ENCODE peak calls at places on chromosomes 4 and X, in nine cellular contexts. C is effector memory CD4-positive, alpha-beta T cell; A is tibial nerve; R is mucosa of descending colon; F is mesendoderm; N is BJ; D is K562; P is tibial artery; M is lower lobe of right lung. K is an unnamed sample. For H3K36me3, the result is how much of the 10 kb centered on the place peaks cover.

GRCh38 chr4:39102297-39102696 is 40.3 kb downstream of the KLHL5 start:
- DNase-seq in N (no peak), D (no peak), R (no peak), M (no peak), C (no peak), P (no peak), A (no peak), F (no peak), K (no peak)

GRCh38 chrX:9707306-9708015 is 58.2 kb downstream of the GPR143 start:
- DNase-seq in M (no peak), C (no peak), A (no peak), F (no peak), D (no peak), N (no peak), R (no peak), P (no peak), K (no peak)

GRCh38 chr4:153622778-153623240 is 61.3 kb upstream of the TLR2 start:
- DNase-seq in C (no peak), N (no peak), M (no peak), R (no peak), A (no peak), F (no peak), P (no peak), D (no peak), K (no peak)

GRCh38 chrX:134418317-134419113 is 41.5 kb upstream of the HPRT1 start:
- DNase-seq in P (no peak), N (no peak), D (no peak), A (no peak), R (no peak), C (no peak), F (no peak), M (no peak), K (no peak)

GRCh38 chr4:1150875-1151274 is 21.5 kb downstream of the SPON2 start:
- DNase-seq in N (no peak), F (no peak), D (no peak), M (no peak), C (no peak), A (no peak), R (no peak), P (no peak), K (no peak)

GRCh38 chr4:6464842-6465588 is 7.4 kb downstream of the PPP2R2C start:
- DNase-seq in N (no peak), D (peak), P (no peak), C (no peak), F (peak), A (no peak), R (no peak), M (no peak), K (no peak)

GRCh38 chrX:109840585-109840984 is 107.5 kb upstream of the ACSL4 start:
- DNase-seq in M (no peak), F (peak), C (no peak), N (peak), P (peak), D (peak), R (no peak), A (no peak), K (no peak)

GRCh38 chrX:154541896-154542722 is 4.5 kb downstream of the G6PD start:
- DNase-seq in C (no peak), R (peak), P (peak), A (peak), F (peak), D (peak), M (peak), N (peak), K (no peak)

GRCh38 chrX:110420771-110421498 is 62.3 kb downstream of the RTL9 start:
- DNase-seq in M (no peak), N (no peak), P (no peak), R (no peak), A (no peak), F (no peak), D (no peak), C (no peak), K (no peak)

GRCh38 chr4:36758779-36759178 is 477.4 kb downstream of the DTHD1 start:
- DNase-seq in P (no peak), D (no peak), R (no peak), C (no peak), A (no peak), M (no peak), F (peak), N (no peak), K (no peak)

GRCh38 chrX:117987376-117987775 is 129.2 kb downstream of the KLHL13 start:
- DNase-seq in R (no peak), P (no peak), C (no peak), F (no peak), A (no peak), N (no peak), M (no peak), D (no peak), K (no peak)

GRCh38 chr4:151573945-151574344 is 165.0 kb downstream of the FHIP1A start:
- DNase-seq in A (no peak), C (no peak), D (no peak), N (no peak), P (no peak), M (no peak), F (peak), R (peak), K (no peak)

GRCh38 chrX:4994855-4995254 is 1233.8 kb downstream of the NLGN4X start:
- DNase-seq in C (no peak), D (no peak), N (no peak), R (no peak), P (no peak), F (no peak), A (no peak), M (no peak), K (no peak)

GRCh38 chrX:50812995-50813842 is 775 bp downstream of the SHROOM4 start:
- DNase-seq in N (no peak), P (peak), C (no peak), A (no peak), M (peak), D (no peak), R (peak), F (peak), K (peak)

GRCh38 chr4:7785017-7785416 is 154.6 kb downstream of the AFAP1 start:
- DNase-seq in N (peak), C (no peak), R (no peak), A (no peak), D (no peak), P (peak), M (no peak), F (no peak), K (no peak)

GRCh38 chr4:107379054-107379869 is 340.8 kb downstream of the PAPSS1 start:
- DNase-seq in A (no peak), M (no peak), P (no peak), D (no peak), C (no peak), N (no peak), F (peak), R (no peak), K (no peak)

GRCh38 chrX:109890910-109891502 is 111.9 kb upstream of the TMEM164 start:
- DNase-seq in R (no peak), C (peak), D (peak), M (peak), A (no peak), F (peak), P (peak), N (no peak), K (peak)

GRCh38 chr4:138866314-138866713 is 149.3 kb upstream of the NOCT start:
- DNase-seq in P (no peak), R (no peak), M (no peak), D (no peak), C (no peak), N (no peak), F (no peak), A (no peak), K (no peak)

GRCh38 chr4:105765690-105766407 is 57.3 kb downstream of the GSTCD start:
- DNase-seq in N (peak), C (no peak), A (no peak), R (no peak), P (no peak), M (no peak), D (no peak), F (peak), K (no peak)

GRCh38 chr4:25925486-25926201 is 11.6 kb downstream of the SMIM20 start:
- DNase-seq in A (peak), N (no peak), P (no peak), R (no peak), C (no peak), F (peak), D (peak), M (peak), K (no peak)

GRCh38 chr4:155787113-155787710 is 28.4 kb downstream of the GUCY1B1 start:
- DNase-seq in M (no peak), P (no peak), F (peak), R (no peak), D (no peak), A (no peak), C (no peak), N (no peak), K (peak)

GRCh38 chrX:40056420-40056819 is 41.3 kb downstream of the BCOR start:
- DNase-seq in R (no peak), F (no peak), D (no peak), A (no peak), P (no peak), C (no peak), N (no peak), M (no peak), K (no peak)
- H3K36me3 ChIP-seq in R (under half), F (under half), D (half or more), A (half or more), P (under half), C (half or more), N (under half), M (half or more), K (half or more)

GRCh38 chr4:145865274-145865941 is 73.2 kb downstream of the ZNF827 start:
- DNase-seq in C (no peak), M (no peak), P (no peak), D (no peak), N (no peak), F (no peak), A (no peak), R (no peak), K (no peak)
- H3K36me3 ChIP-seq in C (under half), M (under half), P (under half), D (under half), N (under half), F (under half), A (under half), R (under half), K (half or more)

GRCh38 chr4:102799816-102800215 is 27.5 kb downstream of the UBE2D3 start:
- DNase-seq in C (no peak), D (no peak), F (no peak), A (no peak), M (no peak), P (no peak), N (no peak), R (no peak), K (no peak)
- H3K36me3 ChIP-seq in C (half or more), D (half or more), F (under half), A (half or more), M (half or more), P (half or more), N (under half), R (under half), K (half or more)

DNA sequence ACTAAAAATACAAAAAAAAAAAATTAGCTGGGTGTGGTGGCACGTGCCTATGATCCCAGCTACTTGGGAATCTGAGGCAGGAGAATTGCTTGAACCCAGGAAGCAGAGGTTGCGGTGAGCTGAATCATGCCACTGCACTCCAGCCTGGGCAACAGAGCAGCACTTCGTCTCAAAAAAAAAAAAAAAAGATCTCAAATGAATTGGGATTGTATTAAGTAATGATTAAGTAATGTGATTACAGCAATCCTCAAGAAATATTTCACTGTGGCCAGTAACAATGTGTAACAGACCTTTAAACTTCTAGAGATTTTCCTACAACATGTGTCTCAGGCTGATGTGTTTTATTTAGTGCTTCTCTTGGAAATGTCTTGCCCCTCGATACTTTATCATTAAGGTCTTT is 46.8 kb downstream of the PKD2 start:
- DNase-seq in R (no peak), M (no peak), A (no peak), P (no peak), C (no peak), D (no peak), F (no peak), N (peak), K (no peak)
- H3K36me3 ChIP-seq in R (under half), M (half or more), A (half or more), P (half or more), C (under half), D (under half), F (under half), N (under half), K (half or more)

GRCh38 chr4:183286590-183287308 is 33.3 kb downstream of the CLDN22 start:
- DNase-seq in N (no peak), D (no peak), R (no peak), F (no peak), M (no peak), A (no peak), P (no peak), C (no peak), K (no peak)
- H3K36me3 ChIP-seq in N (under half), D (under half), R (under half), F (under half), M (half or more), A (half or more), P (half or more), C (under half), K (under half)

DNA sequence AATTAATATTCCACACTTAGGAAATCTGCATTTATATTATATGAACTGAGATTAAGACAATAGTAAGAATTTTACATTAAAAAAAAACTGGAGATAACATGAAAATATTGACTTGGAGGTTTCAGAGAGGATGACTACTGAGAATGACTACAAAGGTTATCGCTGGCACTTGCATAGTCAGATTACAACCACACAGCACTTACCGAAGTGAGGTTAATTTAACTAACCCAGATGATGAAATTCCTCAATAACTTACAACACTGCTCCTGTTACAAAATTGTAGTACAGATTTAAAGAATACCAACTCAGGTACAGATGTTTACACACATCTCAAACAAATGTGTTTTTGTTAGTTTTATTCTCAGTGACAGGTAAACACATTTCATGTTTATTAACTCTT is 283.5 kb downstream of the CAMK2D start:
- DNase-seq in P (no peak), R (no peak), M (no peak), N (no peak), D (no peak), F (no peak), C (no peak), A (no peak), K (no peak)
- H3K36me3 ChIP-seq in P (under half), R (under half), M (under half), N (under half), D (under half), F (under half), C (under half), A (under half), K (under half)

GRCh38 chr4:56374956-56375355 is 12.3 kb downstream of the AASDH start:
- DNase-seq in D (no peak), C (no peak), N (no peak), M (no peak), P (no peak), F (no peak), R (no peak), A (no peak), K (no peak)
- H3K36me3 ChIP-seq in D (under half), C (under half), N (under half), M (under half), P (under half), F (under half), R (under half), A (under half), K (under half)

GRCh38 chr4:73244941-73245601 is 13.5 kb downstream of the ANKRD17 start:
- DNase-seq in F (peak), N (no peak), P (no peak), M (no peak), A (no peak), R (no peak), D (no peak), C (no peak), K (no peak)
- H3K36me3 ChIP-seq in F (under half), N (under half), P (under half), M (under half), A (under half), R (under half), D (under half), C (under half), K (under half)

GRCh38 chr4:124650614-124651013 is 61.9 kb downstream of the ANKRD50 start:
- DNase-seq in D (no peak), P (no peak), C (no peak), M (no peak), R (peak), F (peak), N (no peak), A (no peak), K (no peak)
- H3K36me3 ChIP-seq in D (under half), P (under half), C (under half), M (under half), R (under half), F (under half), N (under half), A (under half), K (under half)